ENCODE peak calls at places on chromosomes 1 and 21, in four cellular contexts. One of them, this sample, is unnamed.

GRCh38 chr1:42680921-42681683 is 1.1 kb upstream of the YBX1 start:
- DNase-seq in M059J: peak; percentile 28
- DNase-seq in dermis microvascular lymphatic vessel endothelial cell: peak; percentile 43
- DNase-seq in IMR-90: no peak
- DNase-seq in this sample: peak; percentile 39

GRCh38 chr1:53614231-53615021 is 124.5 kb downstream of the GLIS1 start:
- DNase-seq in IMR-90: no peak
- DNase-seq in dermis microvascular lymphatic vessel endothelial cell: no peak
- DNase-seq in M059J: no peak
- DNase-seq in this sample: no peak

GRCh38 chr1:195886000-195886399 is 722.2 kb downstream of the KCNT2 start:
- DNase-seq in dermis microvascular lymphatic vessel endothelial cell: no peak
- DNase-seq in M059J: peak; percentile 3
- DNase-seq in IMR-90: no peak
- DNase-seq in this sample: no peak

GRCh38 chr1:189987509-189987908 is 490.2 kb downstream of the BRINP3 start:
- DNase-seq in dermis microvascular lymphatic vessel endothelial cell: no peak
- DNase-seq in IMR-90: no peak
- DNase-seq in M059J: no peak
- DNase-seq in this sample: no peak

GRCh38 chr1:155834296-155834926 is 22.6 kb downstream of the GON4L start:
- DNase-seq in IMR-90: peak; percentile 70
- DNase-seq in dermis microvascular lymphatic vessel endothelial cell: peak; percentile 9
- DNase-seq in M059J: peak; percentile 67
- DNase-seq in this sample: peak; percentile 73

GRCh38 chr1:108716437-108717230 is 3.9 kb downstream of the FNDC7 start:
- DNase-seq in dermis microvascular lymphatic vessel endothelial cell: no peak
- DNase-seq in IMR-90: peak; percentile 60
- DNase-seq in M059J: no peak
- DNase-seq in this sample: no peak

GRCh38 chr1:209486861-209487260 is 96.7 kb upstream of the CAMK1G start:
- DNase-seq in dermis microvascular lymphatic vessel endothelial cell: no peak
- DNase-seq in IMR-90: peak; percentile 10
- DNase-seq in M059J: peak; percentile 86
- DNase-seq in this sample: peak; percentile 58

GRCh38 chr1:66240491-66241484 is 293.2 kb upstream of the SGIP1 start:
- DNase-seq in IMR-90: peak; percentile 7
- DNase-seq in dermis microvascular lymphatic vessel endothelial cell: no peak
- DNase-seq in M059J: no peak
- DNase-seq in this sample: no peak

GRCh38 chr1:201299968-201300367 is 16.7 kb downstream of the PKP1 start:
- DNase-seq in dermis microvascular lymphatic vessel endothelial cell: no peak
- DNase-seq in M059J: peak; percentile 82
- DNase-seq in IMR-90: peak; percentile 4
- DNase-seq in this sample: no peak

GRCh38 chr1:181483561-181484291 is 409 bp downstream of the CACNA1E start:
- DNase-seq in M059J: no peak
- DNase-seq in IMR-90: no peak
- DNase-seq in dermis microvascular lymphatic vessel endothelial cell: no peak
- DNase-seq in this sample: no peak

GRCh38 chr21:34971656-34972055 is 77.4 kb downstream of the RUNX1 start:
- DNase-seq in IMR-90: no peak
- DNase-seq in M059J: no peak
- DNase-seq in dermis microvascular lymphatic vessel endothelial cell: no peak
- DNase-seq in this sample: peak; percentile 21

GRCh38 chr1:201146626-201147390 is 7.5 kb downstream of the TMEM9 start:
- DNase-seq in dermis microvascular lymphatic vessel endothelial cell: no peak
- DNase-seq in IMR-90: no peak
- DNase-seq in M059J: no peak
- DNase-seq in this sample: no peak

GRCh38 chr1:117017062-117017461 is 15.5 kb downstream of the CD101 start:
- DNase-seq in IMR-90: no peak
- DNase-seq in M059J: no peak
- DNase-seq in dermis microvascular lymphatic vessel endothelial cell: no peak
- DNase-seq in this sample: no peak

GRCh38 chr1:81424056-81424455 is 376.7 kb upstream of the ADGRL2 start:
- DNase-seq in dermis microvascular lymphatic vessel endothelial cell: no peak
- DNase-seq in IMR-90: peak; percentile 8
- DNase-seq in M059J: no peak
- DNase-seq in this sample: no peak

GRCh38 chr1:18643154-18644012 is 12.7 kb downstream of the PAX7 start:
- DNase-seq in M059J: peak; percentile 29
- DNase-seq in dermis microvascular lymphatic vessel endothelial cell: no peak
- DNase-seq in IMR-90: no peak
- DNase-seq in this sample: no peak

GRCh38 chr1:115113781-115114180 is 24.5 kb upstream of the TSPAN2 start:
- DNase-seq in M059J: no peak
- DNase-seq in dermis microvascular lymphatic vessel endothelial cell: no peak
- DNase-seq in IMR-90: peak; percentile 35
- DNase-seq in this sample: no peak

GRCh38 chr1:63690966-63691365 is 82.9 kb upstream of the ROR1 start:
- DNase-seq in IMR-90: no peak
- DNase-seq in dermis microvascular lymphatic vessel endothelial cell: no peak
- DNase-seq in M059J: no peak
- DNase-seq in this sample: no peak

GRCh38 chr1:53878492-53879105 is 11.0 kb downstream of the YIPF1 start:
- DNase-seq in dermis microvascular lymphatic vessel endothelial cell: peak; percentile 65
- DNase-seq in M059J: peak; percentile 55
- DNase-seq in IMR-90: peak; percentile 69
- DNase-seq in this sample: peak; percentile 82

GRCh38 chr1:93692983-93693591 is 11.4 kb upstream of the BCAR3 start:
- DNase-seq in M059J: peak; percentile 98
- DNase-seq in dermis microvascular lymphatic vessel endothelial cell: peak; percentile 84
- DNase-seq in IMR-90: peak; percentile 90
- DNase-seq in this sample: peak; percentile 97

GRCh38 chr1:43858324-43858723 is 75.3 kb upstream of the ARTN start:
- DNase-seq in IMR-90: peak; percentile 99
- DNase-seq in dermis microvascular lymphatic vessel endothelial cell: no peak
- DNase-seq in M059J: peak; percentile 99
- DNase-seq in this sample: peak; percentile 63

GRCh38 chr1:44721521-44722361 is 9.2 kb downstream of the RNU5D-1 start:
- DNase-seq in dermis microvascular lymphatic vessel endothelial cell: peak; percentile 13
- DNase-seq in IMR-90: peak; percentile 91
- DNase-seq in M059J: peak; percentile 93
- DNase-seq in this sample: peak; percentile 76

GRCh38 chr1:43822040-43822439 is 111.6 kb upstream of the ARTN start:
- DNase-seq in dermis microvascular lymphatic vessel endothelial cell: peak; percentile 84
- DNase-seq in M059J: peak; percentile 99
- DNase-seq in IMR-90: peak; percentile 93
- DNase-seq in this sample: peak; percentile 97

GRCh38 chr1:1021010-1021845 is 1.3 kb downstream of the AGRN start:
- DNase-seq in M059J: peak; percentile 86
- DNase-seq in dermis microvascular lymphatic vessel endothelial cell: peak; percentile 70
- DNase-seq in IMR-90: peak; percentile 72
- DNase-seq in this sample: peak; percentile 39

This sample was measured in renal cortical epithelial cell.